ENCODE peak calls at places on chromosomes 16 and 17, in five cellular contexts. P, Z, Y, B and R are unnamed samples.

GRCh38 chr17:49483588-49484509 is 11.2 kb upstream of the NGFR start:
- DNase-seq in Z (no peak), B (no peak), P (no peak), Y (no peak), R (no peak)

GRCh38 chr17:2718150-2718938 is 6.8 kb upstream of the CLUH start:
- DNase-seq in B (no peak), P (no peak), Z (no peak), Y (no peak), R (no peak)

GRCh38 chr16:76668207-76668725 is 391.1 kb downstream of the CNTNAP4 start:
- DNase-seq in Z (no peak), P (no peak), Y (no peak), B (no peak), R (no peak)

GRCh38 chr17:77475012-77475976 is 334.5 kb downstream of the SEC14L1 start:
- DNase-seq in Z (no peak), B (peak; percentile 95), Y (no peak), P (no peak), R (peak; percentile 96)

GRCh38 chr17:66525338-66525737 is 222.9 kb downstream of the PRKCA start:
- DNase-seq in Z (no peak), Y (no peak), B (no peak), P (no peak), R (no peak)

GRCh38 chr17:81037783-81038733 is 3.1 kb downstream of the BAIAP2 start:
- DNase-seq in P (no peak), Y (no peak), Z (no peak), B (no peak), R (peak; percentile 61)

GRCh38 chr16:2842340-2843000 is 12.4 kb downstream of the ZG16B start:
- DNase-seq in Z (peak; percentile 28), B (peak; percentile 16), P (no peak), Y (peak; percentile 5), R (no peak)

GRCh38 chr16:81928975-81929374 is 82.3 kb downstream of the SDR42E1 start:
- DNase-seq in Z (peak; percentile 17), B (no peak), Y (no peak), P (no peak), R (no peak)

GRCh38 chr16:87470332-87470731 is 22.5 kb downstream of the ZCCHC14 start:
- DNase-seq in B (no peak), Y (no peak), P (no peak), Z (no peak), R (no peak)

GRCh38 chr16:3971261-3971660 is 90.7 kb upstream of the CREBBP start:
- DNase-seq in Z (no peak), P (peak; percentile 68), Y (no peak), B (peak; percentile 88), R (peak; percentile 65)

GRCh38 chr16:379183-379960 is 2.4 kb downstream of the PGAP6 start:
- DNase-seq in Y (no peak), P (no peak), Z (peak; percentile 86), B (no peak), R (no peak)

GRCh38 chr16:799948-800833 is at the start of gene GNG13:
- DNase-seq in B (no peak), Y (no peak), Z (no peak), P (no peak), R (peak; percentile 31)

GRCh38 chr17:68601565-68602266 is 549 bp upstream of the FAM20A start:
- DNase-seq in Y (no peak), B (no peak), P (no peak), Z (no peak), R (no peak)

GRCh38 chr16:4663756-4664465 is 29.5 kb upstream of the NUDT16L1 start:
- DNase-seq in Z (peak; percentile 61), P (no peak), B (peak; percentile 17), Y (peak; percentile 28), R (no peak)

GRCh38 chr16:4972938-4973587 is 14.9 kb downstream of the SEC14L5 start:
- DNase-seq in Y (peak; percentile 62), Z (no peak), P (no peak), B (no peak), R (no peak)

GRCh38 chr16:22291020-22291419 is 6.2 kb upstream of the POLR3E start:
- DNase-seq in B (no peak), P (no peak), Y (no peak), Z (no peak), R (no peak)

GRCh38 chr16:11639925-11640899 is 28.0 kb upstream of the SNN start:
- DNase-seq in B (peak; percentile 91), Z (peak; percentile 63), P (peak; percentile 91), Y (peak; percentile 38), R (peak; percentile 95)

GRCh38 chr17:82077617-82078358 is 12.2 kb upstream of the DUS1L start:
- DNase-seq in Z (no peak), P (no peak), B (no peak), Y (no peak), R (no peak)

GRCh38 chr17:65830356-65830755 is 268.9 kb upstream of the AXIN2 start:
- DNase-seq in B (no peak), P (no peak), Z (no peak), Y (no peak), R (no peak)

GRCh38 chr16:14331020-14331419 is 259.9 kb downstream of the MRTFB start:
- DNase-seq in Z (no peak), B (no peak), Y (no peak), P (no peak), R (no peak)

GRCh38 chr17:45332989-45333701 is 16.3 kb upstream of the MAP3K14 start:
- DNase-seq in Z (no peak), P (no peak), Y (no peak), B (no peak), R (peak; percentile 65)

GRCh38 chr16:65770752-65771151 is 595.7 kb upstream of the CDH5 start:
- DNase-seq in Y (no peak), Z (no peak), B (no peak), P (no peak), R (no peak)

GRCh38 chr16:50292566-50292948 is 26.2 kb downstream of the ADCY7 start:
- DNase-seq in P (no peak), Z (no peak), B (no peak), Y (no peak), R (no peak)

GRCh38 chr16:81669473-81670350 is 109.4 kb upstream of the PLCG2 start:
- DNase-seq in P (no peak), Z (no peak), B (no peak), Y (no peak), R (no peak)

GRCh38 chr17:42522263-42522790 is 13.7 kb upstream of the NAGLU start:
- DNase-seq in B (no peak), P (no peak), Y (no peak), Z (no peak), R (no peak)

GRCh38 chr16:9447195-9447551 is 355.7 kb downstream of the HAPSTR1 start:
- DNase-seq in P (no peak), Y (no peak), B (no peak), Z (no peak), R (peak; percentile 23)